ENCODE peak calls at places on chromosomes 12 and 14, in seven cellular contexts. One of them, this sample, is unnamed.

GRCh38 chr12:17076335-17076734 is 470.4 kb upstream of the LMO3 start:
- DNase-seq in ascending aorta: no peak
- DNase-seq in GM20000: no peak
- DNase-seq in Calu3: peak; percentile 53
- DNase-seq in nephron progenitor cell: no peak
- DNase-seq in brain microvascular endothelial cell: no peak
- DNase-seq in DND-41: no peak
- DNase-seq in this sample: no peak

GRCh38 chr12:115938794-115939377 is 338.6 kb downstream of the MED13L start:
- DNase-seq in ascending aorta: no peak
- DNase-seq in nephron progenitor cell: no peak
- DNase-seq in Calu3: no peak
- DNase-seq in GM20000: no peak
- DNase-seq in brain microvascular endothelial cell: no peak
- DNase-seq in DND-41: no peak
- DNase-seq in this sample: no peak

GRCh38 chr14:30608533-30609006 is 13.5 kb upstream of the SCFD1 start:
- DNase-seq in GM20000: no peak
- DNase-seq in brain microvascular endothelial cell: peak; percentile 63
- DNase-seq in nephron progenitor cell: no peak
- DNase-seq in DND-41: no peak
- DNase-seq in ascending aorta: no peak
- DNase-seq in Calu3: peak; percentile 64
- DNase-seq in this sample: no peak

GRCh38 chr12:118127867-118128266 is 8.1 kb upstream of the PEBP1 start:
- DNase-seq in DND-41: no peak
- DNase-seq in brain microvascular endothelial cell: no peak
- DNase-seq in GM20000: no peak
- DNase-seq in ascending aorta: no peak
- DNase-seq in Calu3: no peak
- DNase-seq in nephron progenitor cell: no peak
- DNase-seq in this sample: no peak

GRCh38 chr12:102171951-102172350 is 25.7 kb downstream of the PMCH start:
- DNase-seq in DND-41: no peak
- DNase-seq in GM20000: no peak
- DNase-seq in Calu3: no peak
- DNase-seq in brain microvascular endothelial cell: no peak
- DNase-seq in nephron progenitor cell: no peak
- DNase-seq in ascending aorta: no peak
- DNase-seq in this sample: no peak

GRCh38 chr12:52561880-52562449 is 9.0 kb upstream of the KRT71 start:
- DNase-seq in Calu3: peak; percentile 17
- DNase-seq in DND-41: no peak
- DNase-seq in nephron progenitor cell: no peak
- DNase-seq in GM20000: no peak
- DNase-seq in ascending aorta: no peak
- DNase-seq in brain microvascular endothelial cell: peak; percentile 2
- DNase-seq in this sample: no peak

GRCh38 chr14:73264080-73264895 is 27.0 kb downstream of the PAPLN start:
- DNase-seq in Calu3: no peak
- DNase-seq in GM20000: no peak
- DNase-seq in brain microvascular endothelial cell: no peak
- DNase-seq in ascending aorta: no peak
- DNase-seq in DND-41: no peak
- DNase-seq in nephron progenitor cell: no peak
- DNase-seq in this sample: no peak

GRCh38 chr12:93039062-93039461 is 110.0 kb upstream of the EEA1 start:
- DNase-seq in Calu3: no peak
- DNase-seq in ascending aorta: no peak
- DNase-seq in DND-41: no peak
- DNase-seq in nephron progenitor cell: no peak
- DNase-seq in brain microvascular endothelial cell: no peak
- DNase-seq in GM20000: no peak
- DNase-seq in this sample: no peak

GRCh38 chr14:26606729-26607128 is 8.9 kb upstream of the NOVA1 start:
- DNase-seq in ascending aorta: no peak
- DNase-seq in DND-41: no peak
- DNase-seq in Calu3: no peak
- DNase-seq in nephron progenitor cell: no peak
- DNase-seq in GM20000: no peak
- DNase-seq in brain microvascular endothelial cell: no peak
- DNase-seq in this sample: no peak

GRCh38 chr12:40915172-40915571 is 222.9 kb downstream of the CNTN1 start:
- DNase-seq in nephron progenitor cell: no peak
- DNase-seq in Calu3: no peak
- DNase-seq in DND-41: no peak
- DNase-seq in brain microvascular endothelial cell: no peak
- DNase-seq in GM20000: no peak
- DNase-seq in ascending aorta: no peak
- DNase-seq in this sample: no peak

GRCh38 chr12:43863770-43864366 is 28.0 kb downstream of the TMEM117 start:
- DNase-seq in ascending aorta: no peak
- DNase-seq in DND-41: no peak
- DNase-seq in Calu3: no peak
- DNase-seq in nephron progenitor cell: no peak
- DNase-seq in GM20000: no peak
- DNase-seq in brain microvascular endothelial cell: no peak
- DNase-seq in this sample: no peak

GRCh38 chr14:63705561-63706070 is 22.2 kb downstream of the SGPP1 start:
- DNase-seq in DND-41: no peak
- DNase-seq in Calu3: no peak
- DNase-seq in GM20000: no peak
- DNase-seq in nephron progenitor cell: no peak
- DNase-seq in brain microvascular endothelial cell: no peak
- DNase-seq in ascending aorta: no peak
- DNase-seq in this sample: no peak

GRCh38 chr12:94074970-94075695 is 73.2 kb upstream of the PLXNC1 start:
- DNase-seq in nephron progenitor cell: peak; percentile 41
- DNase-seq in GM20000: peak; percentile 20
- DNase-seq in ascending aorta: peak; percentile 90
- DNase-seq in DND-41: peak; percentile 29
- DNase-seq in Calu3: no peak
- DNase-seq in brain microvascular endothelial cell: peak; percentile 76
- DNase-seq in this sample: peak; percentile 35

GRCh38 chr12:84740602-84741001 is 172.0 kb downstream of the SLC6A15 start:
- DNase-seq in DND-41: no peak
- DNase-seq in ascending aorta: no peak
- DNase-seq in Calu3: no peak
- DNase-seq in nephron progenitor cell: no peak
- DNase-seq in GM20000: no peak
- DNase-seq in brain microvascular endothelial cell: no peak
- DNase-seq in this sample: no peak

GRCh38 chr12:54700301-54700700 is 52.1 kb upstream of the DCD start:
- DNase-seq in brain microvascular endothelial cell: no peak
- DNase-seq in GM20000: no peak
- DNase-seq in nephron progenitor cell: no peak
- DNase-seq in ascending aorta: no peak
- DNase-seq in Calu3: no peak
- DNase-seq in DND-41: no peak
- DNase-seq in this sample: no peak

GRCh38 chr12:54021432-54022013 is 6.7 kb upstream of the HOXC6 start:
- DNase-seq in GM20000: no peak
- DNase-seq in DND-41: no peak
- DNase-seq in ascending aorta: no peak
- DNase-seq in Calu3: peak; percentile 32
- DNase-seq in brain microvascular endothelial cell: no peak
- DNase-seq in nephron progenitor cell: peak; percentile 66
- DNase-seq in this sample: no peak

DNA sequence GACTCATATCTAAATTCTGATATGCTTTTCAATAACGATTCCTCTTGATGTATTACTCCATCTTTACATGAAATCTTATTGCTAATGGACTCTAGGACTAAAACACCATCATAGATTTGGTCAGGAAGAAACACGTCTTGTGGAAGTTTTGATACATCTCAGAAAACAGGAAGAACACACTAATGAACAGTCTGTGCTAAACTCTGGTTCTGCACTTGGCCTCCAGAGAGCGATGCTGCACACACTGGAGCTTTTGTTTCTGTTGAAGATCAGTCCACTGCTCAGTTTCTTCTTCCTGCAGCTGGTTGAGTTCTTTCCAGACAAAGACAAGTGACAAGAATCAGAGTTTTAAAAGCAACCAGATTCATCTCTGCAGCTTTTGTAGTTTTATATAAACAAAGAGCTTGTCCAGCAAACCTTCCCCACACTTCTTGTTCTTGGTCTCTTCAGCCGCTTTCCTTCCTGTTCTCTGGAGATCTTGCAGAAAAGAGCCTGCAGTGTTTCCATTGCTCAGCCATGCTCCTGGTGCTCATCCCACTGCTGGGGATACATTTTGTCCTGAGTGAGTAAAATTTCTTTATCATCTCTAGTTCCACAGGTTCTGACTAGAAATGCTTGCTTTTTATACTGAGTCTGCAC is 229.1 kb upstream of the OR4E1 start:
- DNase-seq in ascending aorta: no peak
- DNase-seq in GM20000: no peak
- DNase-seq in DND-41: peak; percentile 63
- DNase-seq in brain microvascular endothelial cell: no peak
- DNase-seq in nephron progenitor cell: peak; percentile 16
- DNase-seq in Calu3: no peak
- DNase-seq in this sample: peak; percentile 41
- TF ChIP-seq CTCF in ascending aorta: no peak
- TF ChIP-seq CTCF in GM20000: no peak
- TF ChIP-seq CTCF in DND-41: peak; percentile 68
- TF ChIP-seq CTCF in brain microvascular endothelial cell: peak; percentile 5
- TF ChIP-seq CTCF in nephron progenitor cell: peak; percentile 33
- TF ChIP-seq CTCF in Calu3: no peak
- TF ChIP-seq CTCF in this sample: peak; percentile 25

DNA sequence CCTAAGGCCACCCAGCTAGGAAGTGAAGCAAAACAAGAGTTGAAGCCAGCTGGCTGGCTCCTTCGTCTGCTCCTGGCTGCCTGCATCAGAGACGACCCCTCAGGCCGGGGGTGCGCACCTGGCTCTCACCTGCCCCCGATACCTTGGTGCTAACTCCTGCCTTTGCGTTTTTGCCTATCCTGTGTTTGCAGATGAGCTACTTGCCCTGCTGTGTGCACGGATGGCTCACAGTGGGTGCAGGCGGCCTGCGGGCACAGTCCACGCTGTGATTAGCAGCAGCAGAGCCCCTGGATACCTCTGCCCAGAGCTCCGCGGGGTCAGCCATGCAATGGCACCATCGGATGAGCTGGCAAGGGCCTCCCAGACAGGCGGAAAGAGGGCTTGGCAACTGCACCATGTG is 31.2 kb upstream of the FZD10 start:
- DNase-seq in nephron progenitor cell: no peak
- DNase-seq in DND-41: no peak
- DNase-seq in Calu3: no peak
- DNase-seq in brain microvascular endothelial cell: no peak
- DNase-seq in GM20000: no peak
- DNase-seq in ascending aorta: no peak
- DNase-seq in this sample: no peak
- TF ChIP-seq CTCF in nephron progenitor cell: no peak
- TF ChIP-seq CTCF in DND-41: no peak
- TF ChIP-seq CTCF in Calu3: no peak
- TF ChIP-seq CTCF in brain microvascular endothelial cell: no peak
- TF ChIP-seq CTCF in GM20000: no peak
- TF ChIP-seq CTCF in ascending aorta: no peak
- TF ChIP-seq CTCF in this sample: no peak

GRCh38 chr12:71124833-71125460 is 32.9 kb downstream of the TSPAN8 start:
- DNase-seq in DND-41: no peak
- DNase-seq in brain microvascular endothelial cell: no peak
- DNase-seq in ascending aorta: no peak
- DNase-seq in nephron progenitor cell: no peak
- DNase-seq in GM20000: no peak
- DNase-seq in Calu3: no peak
- DNase-seq in this sample: no peak
- TF ChIP-seq CTCF in DND-41: no peak
- TF ChIP-seq CTCF in brain microvascular endothelial cell: no peak
- TF ChIP-seq CTCF in ascending aorta: no peak
- TF ChIP-seq CTCF in nephron progenitor cell: no peak
- TF ChIP-seq CTCF in GM20000: no peak
- TF ChIP-seq CTCF in Calu3: no peak
- TF ChIP-seq CTCF in this sample: no peak

DNA sequence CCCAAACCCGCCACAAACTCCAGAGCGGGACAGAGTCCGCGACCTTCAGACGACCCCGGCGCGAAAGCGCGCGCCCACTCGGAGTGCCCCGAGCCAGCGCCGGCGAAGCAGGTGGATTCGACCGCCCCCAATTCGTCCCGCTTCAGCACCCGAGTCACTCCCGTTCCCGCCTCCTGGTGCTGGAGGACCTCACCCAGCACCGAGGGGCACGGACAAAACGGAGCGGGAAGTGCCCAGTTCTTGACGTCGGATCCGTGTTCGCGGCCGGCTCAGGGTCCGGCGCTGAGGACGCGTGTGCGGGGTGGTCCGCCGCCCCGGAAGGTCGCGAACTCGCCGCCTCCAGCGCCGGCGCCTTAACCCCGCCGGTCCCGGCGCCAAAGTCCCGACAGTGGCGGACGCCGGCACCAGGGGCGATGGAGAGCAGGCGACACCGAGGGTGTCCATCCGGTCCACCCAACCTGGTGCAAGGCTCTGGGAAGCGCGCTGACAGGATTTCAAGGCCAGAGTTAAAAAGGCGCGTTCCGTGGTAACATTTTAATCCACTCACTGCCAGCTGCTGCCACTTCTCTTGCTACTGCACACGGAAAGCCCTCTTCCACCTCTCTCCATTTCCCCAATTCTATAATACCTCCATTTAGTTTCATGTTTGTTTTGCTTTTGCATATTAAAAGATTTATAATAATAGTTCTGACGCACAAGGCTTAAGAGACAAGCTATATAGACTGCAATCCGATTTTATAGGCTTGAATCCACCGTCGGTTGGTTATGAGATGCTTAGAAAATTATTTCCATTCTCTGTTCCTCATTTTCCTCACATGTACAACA is 240.0 kb upstream of the CPNE8 start:
- DNase-seq in nephron progenitor cell: peak; percentile 57
- DNase-seq in Calu3: no peak
- DNase-seq in brain microvascular endothelial cell: no peak
- DNase-seq in GM20000: peak; percentile 71
- DNase-seq in ascending aorta: no peak
- DNase-seq in DND-41: no peak
- DNase-seq in this sample: peak; percentile 83
- TF ChIP-seq CTCF in nephron progenitor cell: peak; percentile 34
- TF ChIP-seq CTCF in Calu3: no peak
- TF ChIP-seq CTCF in brain microvascular endothelial cell: peak; percentile 63
- TF ChIP-seq CTCF in GM20000: peak; percentile 63
- TF ChIP-seq CTCF in ascending aorta: peak; percentile 56
- TF ChIP-seq CTCF in DND-41: no peak
- TF ChIP-seq CTCF in this sample: peak; percentile 75

GRCh38 chr12:47769234-47770085 is 3.6 kb upstream of the SLC48A1 start:
- DNase-seq in Calu3: no peak
- DNase-seq in GM20000: no peak
- DNase-seq in nephron progenitor cell: no peak
- DNase-seq in ascending aorta: no peak
- DNase-seq in DND-41: no peak
- DNase-seq in brain microvascular endothelial cell: no peak
- DNase-seq in this sample: no peak

GRCh38 chr12:47770086-47770726 is 2.8 kb upstream of the SLC48A1 start:
- DNase-seq in GM20000: no peak
- DNase-seq in Calu3: no peak
- DNase-seq in nephron progenitor cell: no peak
- DNase-seq in ascending aorta: no peak
- DNase-seq in DND-41: no peak
- DNase-seq in brain microvascular endothelial cell: no peak
- DNase-seq in this sample: no peak

GRCh38 chr12:47768323-47768811 is 4.7 kb upstream of the SLC48A1 start:
- DNase-seq in GM20000: no peak
- DNase-seq in ascending aorta: no peak
- DNase-seq in nephron progenitor cell: no peak
- DNase-seq in DND-41: no peak
- DNase-seq in Calu3: no peak
- DNase-seq in brain microvascular endothelial cell: no peak
- DNase-seq in this sample: no peak

GRCh38 chr12:47766496-47767196 is 6.4 kb upstream of the SLC48A1 start:
- DNase-seq in nephron progenitor cell: no peak
- DNase-seq in ascending aorta: no peak
- DNase-seq in DND-41: peak; percentile 62
- DNase-seq in Calu3: no peak
- DNase-seq in GM20000: no peak
- DNase-seq in brain microvascular endothelial cell: no peak
- DNase-seq in this sample: no peak

GRCh38 chr12:47767197-47767724 is 5.8 kb upstream of the SLC48A1 start:
- DNase-seq in brain microvascular endothelial cell: no peak
- DNase-seq in GM20000: peak; percentile 79
- DNase-seq in Calu3: peak; percentile 79
- DNase-seq in ascending aorta: no peak
- DNase-seq in DND-41: peak; percentile 63
- DNase-seq in nephron progenitor cell: peak; percentile 30
- DNase-seq in this sample: peak; percentile 60
- TF ChIP-seq CTCF in brain microvascular endothelial cell: peak; percentile 72
- TF ChIP-seq CTCF in GM20000: peak; percentile 35
- TF ChIP-seq CTCF in Calu3: peak; percentile 32
- TF ChIP-seq CTCF in ascending aorta: peak; percentile 56
- TF ChIP-seq CTCF in DND-41: peak; percentile 67
- TF ChIP-seq CTCF in nephron progenitor cell: peak; percentile 42
- TF ChIP-seq CTCF in this sample: peak; percentile 49

This sample was measured in glutamatergic neuron.